ENCODE peak calls at places on chromosomes 4 and X, in eight cellular contexts. B is endothelial cell; L is mesenchymal stem cell; K is B cell; S is breast epithelium; X is stimulated activated CD4-positive, alpha-beta T cell treated with anti-CD3 and anti-CD28 coated beads, Interleukin-4, amount 100 ng/mL, for 48 hours; E is activated CD4-positive, alpha-beta T cell treated with anti-CD3 and anti-CD28 coated beads, Interleukin-2, amount 10 ng/mL, durations not matched to agents 24 days and 14 days; G is upper lobe of right lung. J is an unnamed sample.

GRCh38 chrX:115895678-115896329 is 274.7 kb upstream of the AGTR2 start:
- DNase-seq in X (no peak), S (no peak), E (no peak), G (no peak), K (no peak), L (no peak), B (no peak), J (no peak)

GRCh38 chr4:38837849-38838248 is 18.8 kb downstream of the TLR6 start:
- DNase-seq in S (no peak), G (no peak), X (no peak), E (no peak), K (no peak), L (peak), B (no peak), J (no peak)

GRCh38 chrX:40576291-40576690 is 4.5 kb upstream of the ATP6AP2 start:
- DNase-seq in K (no peak), B (no peak), E (no peak), S (no peak), G (no peak), L (peak), X (no peak), J (no peak)

GRCh38 chr4:64777286-64777685 is 368.0 kb upstream of the TECRL start:
- DNase-seq in L (no peak), E (no peak), S (no peak), B (no peak), G (no peak), X (no peak), K (no peak), J (no peak)

GRCh38 chrX:23554304-23554703 is 113.0 kb upstream of the PRDX4 start:
- DNase-seq in E (no peak), K (no peak), B (no peak), X (no peak), L (peak), G (no peak), S (no peak), J (peak)

GRCh38 chr4:32117696-32118095 is 1397.5 kb downstream of the PCDH7 start:
- DNase-seq in L (no peak), K (no peak), G (no peak), B (no peak), E (no peak), X (no peak), S (no peak), J (no peak)

GRCh38 chrX:153301746-153302145 is 19.8 kb downstream of the PNMA6F start:
- DNase-seq in L (no peak), S (no peak), X (no peak), K (no peak), E (peak), G (no peak), B (no peak), J (no peak)

GRCh38 chr4:74455361-74456055 is 10.6 kb downstream of the AREG start:
- DNase-seq in X (no peak), L (no peak), S (no peak), G (no peak), K (no peak), B (no peak), E (no peak), J (no peak)

GRCh38 chrX:34521563-34521962 is 135.5 kb downstream of the TMEM47 start:
- DNase-seq in X (no peak), B (no peak), S (no peak), G (no peak), K (no peak), E (no peak), L (no peak), J (no peak)

GRCh38 chrX:41478397-41478911 is 31.3 kb downstream of the NYX start:
- DNase-seq in L (no peak), K (no peak), E (no peak), G (no peak), B (no peak), S (no peak), X (no peak), J (no peak)

GRCh38 chr4:174198396-174199179 is 84.9 kb downstream of the FBXO8 start:
- DNase-seq in K (no peak), G (no peak), E (no peak), X (no peak), B (no peak), S (no peak), L (peak), J (no peak)

J was measured in GM13977.